ENCODE peak calls at places on chromosomes 6 and 20, in nine cellular contexts. C is substantia nigra; W is stimulated activated CD4-positive, alpha-beta T cell treated with anti-CD3 and anti-CD28 coated beads, Interleukin-1b, Interleukin-23, amount 100 ng/mL, for 4 hours; O is LoVo; Q is NCI-H510A; Y is CD8-positive, alpha-beta memory T cell; R is activated T-helper 2 cell treated with anti-CD3 and anti-CD28 coated beads, Interferon-gamma antibody, Interleukin-2, Interleukin-4, amounts not matched to agents 10 μg/mL and 5 μg/mL and 100 μg/mL, durations not matched to agents 14 hours and 24 hours and 36 hours; J is activated T-helper 1 cell treated with Interleukin-2 at 50 U/mL for 16 hours; K is stimulated activated naive B cell treated with anti-CD40 and anti-IgM and Interleukin-4, amounts not matched to agents 10 μg/mL and 1 μg/mL and 100 μg/mL, for 72 hours. D is an unnamed sample.

GRCh38 chr20:12049125-12049524 is 131.4 kb downstream of the BTBD3 start:
- DNase-seq in C (no peak), W (no peak), O (no peak), Q (no peak), Y (no peak), R (no peak), J (no peak), K (no peak), D (no peak)

GRCh38 chr6:36492621-36493020 is 49.8 kb downstream of the KCTD20 start:
- DNase-seq in C (no peak), W (no peak), O (no peak), Q (no peak), Y (no peak), R (no peak), J (no peak), K (no peak), D (no peak)

GRCh38 chr20:16968099-16968498 is 219.9 kb downstream of the OTOR start:
- DNase-seq in C (no peak), W (no peak), O (no peak), Q (no peak), Y (no peak), R (no peak), J (no peak), K (no peak), D (no peak)

GRCh38 chr6:143603474-143603873 is 74.3 kb upstream of the PHACTR2 start:
- DNase-seq in C (no peak), W (no peak), O (no peak), Q (no peak), Y (no peak), R (no peak), J (no peak), K (no peak), D (no peak)

GRCh38 chr6:151716446-151717047 is 90.9 kb upstream of the ESR1 start:
- DNase-seq in C (no peak), W (no peak), O (no peak), Q (peak), Y (no peak), R (no peak), J (no peak), K (no peak), D (no peak)

GRCh38 chr20:57638173-57638894 is 18.1 kb upstream of the ZBP1 start:
- DNase-seq in C (no peak), W (no peak), O (peak), Q (no peak), Y (no peak), R (no peak), J (no peak), K (no peak), D (no peak)

GRCh38 chr20:63620991-63621390 is 5.9 kb downstream of the GMEB2 start:
- DNase-seq in C (no peak), W (no peak), O (no peak), Q (no peak), Y (no peak), R (no peak), J (no peak), K (no peak), D (no peak)

GRCh38 chr6:144401736-144402733 is 116.9 kb downstream of the UTRN start:
- DNase-seq in C (no peak), W (no peak), O (no peak), Q (no peak), Y (no peak), R (no peak), J (no peak), K (no peak), D (no peak)

GRCh38 chr6:19301980-19302379 is 535.2 kb upstream of the ID4 start:
- DNase-seq in C (no peak), W (no peak), O (no peak), Q (peak), Y (no peak), R (no peak), J (no peak), K (no peak), D (no peak)

GRCh38 chr6:126156973-126157372 is 170.6 kb downstream of the TRMT11 start:
- DNase-seq in C (no peak), W (no peak), O (no peak), Q (no peak), Y (no peak), R (no peak), J (no peak), K (no peak), D (no peak)

GRCh38 chr20:19880256-19881079 is 122.4 kb downstream of the RIN2 start:
- DNase-seq in C (no peak), W (no peak), O (peak), Q (no peak), Y (no peak), R (no peak), J (no peak), K (no peak), D (peak)

GRCh38 chr20:15379897-15380296 is 1042.5 kb upstream of the FLRT3 start:
- DNase-seq in C (no peak), W (no peak), O (no peak), Q (no peak), Y (no peak), R (no peak), J (no peak), K (no peak), D (no peak)

GRCh38 chr20:7744411-7744810 is 195.8 kb downstream of the HAO1 start:
- DNase-seq in C (no peak), W (no peak), O (no peak), Q (no peak), Y (no peak), R (no peak), J (no peak), K (no peak), D (no peak)

GRCh38 chr6:52579006-52579660 is 2.3 kb upstream of the TRAM2 start:
- DNase-seq in C (no peak), W (no peak), O (no peak), Q (no peak), Y (no peak), R (no peak), J (no peak), K (no peak), D (no peak)

D was measured in HCT116.